ENCODE peak calls at places on chromosomes 12 and 14, in eight cellular contexts. One of them, this sample, is unnamed.

GRCh38 chr12:125678589-125678993 is 613.4 kb downstream of the AACS start:
- DNase-seq in stimulated activated CD4-positive, alpha-beta T cell treated with anti-CD3 and anti-CD28 coated beads, Interleukin-2, amount 100 ng/mL, for 48 hours: no peak
- DNase-seq in HFFc6: no peak
- DNase-seq in lower lobe of right lung: no peak
- DNase-seq in lower leg skin: no peak
- DNase-seq in activated T-helper 1 cell treated with anti-CD3 and anti-CD28 coated beads, Interleukin-2, amount 50 U/mL, for 16 hours: no peak
- DNase-seq in psoas muscle: no peak
- DNase-seq in progenitor cell of endocrine pancreas: no peak
- DNase-seq in this sample: no peak

GRCh38 chr14:100362311-100362927 is 39.3 kb downstream of the SLC25A47 start:
- DNase-seq in lower lobe of right lung: no peak
- DNase-seq in stimulated activated CD4-positive, alpha-beta T cell treated with anti-CD3 and anti-CD28 coated beads, Interleukin-2, amount 100 ng/mL, for 48 hours: no peak
- DNase-seq in psoas muscle: no peak
- DNase-seq in lower leg skin: no peak
- DNase-seq in activated T-helper 1 cell treated with anti-CD3 and anti-CD28 coated beads, Interleukin-2, amount 50 U/mL, for 16 hours: no peak
- DNase-seq in HFFc6: peak
- DNase-seq in progenitor cell of endocrine pancreas: no peak
- DNase-seq in this sample: peak

GRCh38 chr12:15966426-15966825 is 55.3 kb downstream of the DERA start:
- DNase-seq in progenitor cell of endocrine pancreas: no peak
- DNase-seq in psoas muscle: no peak
- DNase-seq in activated T-helper 1 cell treated with anti-CD3 and anti-CD28 coated beads, Interleukin-2, amount 50 U/mL, for 16 hours: no peak
- DNase-seq in lower lobe of right lung: no peak
- DNase-seq in lower leg skin: no peak
- DNase-seq in HFFc6: peak
- DNase-seq in stimulated activated CD4-positive, alpha-beta T cell treated with anti-CD3 and anti-CD28 coated beads, Interleukin-2, amount 100 ng/mL, for 48 hours: no peak
- DNase-seq in this sample: no peak

GRCh38 chr12:78189656-78190055 is 359.0 kb downstream of the NAV3 start:
- DNase-seq in activated T-helper 1 cell treated with anti-CD3 and anti-CD28 coated beads, Interleukin-2, amount 50 U/mL, for 16 hours: no peak
- DNase-seq in stimulated activated CD4-positive, alpha-beta T cell treated with anti-CD3 and anti-CD28 coated beads, Interleukin-2, amount 100 ng/mL, for 48 hours: no peak
- DNase-seq in HFFc6: no peak
- DNase-seq in lower leg skin: no peak
- DNase-seq in progenitor cell of endocrine pancreas: no peak
- DNase-seq in lower lobe of right lung: no peak
- DNase-seq in psoas muscle: no peak
- DNase-seq in this sample: no peak

GRCh38 chr12:112018571-112019237 is 5.5 kb downstream of the ERP29 start:
- DNase-seq in lower leg skin: no peak
- DNase-seq in lower lobe of right lung: no peak
- DNase-seq in psoas muscle: no peak
- DNase-seq in HFFc6: peak
- DNase-seq in stimulated activated CD4-positive, alpha-beta T cell treated with anti-CD3 and anti-CD28 coated beads, Interleukin-2, amount 100 ng/mL, for 48 hours: no peak
- DNase-seq in progenitor cell of endocrine pancreas: no peak
- DNase-seq in activated T-helper 1 cell treated with anti-CD3 and anti-CD28 coated beads, Interleukin-2, amount 50 U/mL, for 16 hours: no peak
- DNase-seq in this sample: no peak

GRCh38 chr14:58492044-58492443 is 64.5 kb downstream of the KIAA0586 start:
- DNase-seq in psoas muscle: no peak
- DNase-seq in progenitor cell of endocrine pancreas: no peak
- DNase-seq in stimulated activated CD4-positive, alpha-beta T cell treated with anti-CD3 and anti-CD28 coated beads, Interleukin-2, amount 100 ng/mL, for 48 hours: no peak
- DNase-seq in activated T-helper 1 cell treated with anti-CD3 and anti-CD28 coated beads, Interleukin-2, amount 50 U/mL, for 16 hours: no peak
- DNase-seq in HFFc6: no peak
- DNase-seq in lower leg skin: no peak
- DNase-seq in lower lobe of right lung: no peak
- DNase-seq in this sample: no peak

GRCh38 chr12:52415870-52416750 is 10.0 kb upstream of the KRT82 start:
- DNase-seq in stimulated activated CD4-positive, alpha-beta T cell treated with anti-CD3 and anti-CD28 coated beads, Interleukin-2, amount 100 ng/mL, for 48 hours: no peak
- DNase-seq in HFFc6: peak
- DNase-seq in lower leg skin: peak
- DNase-seq in activated T-helper 1 cell treated with anti-CD3 and anti-CD28 coated beads, Interleukin-2, amount 50 U/mL, for 16 hours: no peak
- DNase-seq in lower lobe of right lung: no peak
- DNase-seq in progenitor cell of endocrine pancreas: no peak
- DNase-seq in psoas muscle: peak
- DNase-seq in this sample: peak

GRCh38 chr12:64729909-64730584 is 29.2 kb downstream of the GNS start:
- DNase-seq in psoas muscle: no peak
- DNase-seq in stimulated activated CD4-positive, alpha-beta T cell treated with anti-CD3 and anti-CD28 coated beads, Interleukin-2, amount 100 ng/mL, for 48 hours: no peak
- DNase-seq in lower lobe of right lung: no peak
- DNase-seq in activated T-helper 1 cell treated with anti-CD3 and anti-CD28 coated beads, Interleukin-2, amount 50 U/mL, for 16 hours: no peak
- DNase-seq in progenitor cell of endocrine pancreas: no peak
- DNase-seq in lower leg skin: no peak
- DNase-seq in HFFc6: no peak
- DNase-seq in this sample: no peak

GRCh38 chr12:18472304-18472703 is 211.0 kb downstream of the PIK3C2G start:
- DNase-seq in lower lobe of right lung: no peak
- DNase-seq in progenitor cell of endocrine pancreas: no peak
- DNase-seq in HFFc6: no peak
- DNase-seq in psoas muscle: no peak
- DNase-seq in activated T-helper 1 cell treated with anti-CD3 and anti-CD28 coated beads, Interleukin-2, amount 50 U/mL, for 16 hours: no peak
- DNase-seq in lower leg skin: no peak
- DNase-seq in stimulated activated CD4-positive, alpha-beta T cell treated with anti-CD3 and anti-CD28 coated beads, Interleukin-2, amount 100 ng/mL, for 48 hours: no peak
- DNase-seq in this sample: no peak

GRCh38 chr12:46521145-46521544 is 148.6 kb upstream of the SLC38A2 start:
- DNase-seq in lower lobe of right lung: no peak
- DNase-seq in stimulated activated CD4-positive, alpha-beta T cell treated with anti-CD3 and anti-CD28 coated beads, Interleukin-2, amount 100 ng/mL, for 48 hours: no peak
- DNase-seq in HFFc6: no peak
- DNase-seq in lower leg skin: no peak
- DNase-seq in progenitor cell of endocrine pancreas: no peak
- DNase-seq in activated T-helper 1 cell treated with anti-CD3 and anti-CD28 coated beads, Interleukin-2, amount 50 U/mL, for 16 hours: no peak
- DNase-seq in psoas muscle: no peak
- DNase-seq in this sample: no peak